ENCODE peak calls at places on chromosomes 13 and 19, in seven cellular contexts. F is NAMALWA, W is mucosa of gallbladder, Z is NCI-H2107, K is neural progenitor cell, X is EL, U is mucosa of descending colon. M is an unnamed sample.

GRCh38 chr13:51453959-51454703 is 1.3 kb upstream of the INTS6 start:
- DNase-seq in U (peak), W (no peak), K (peak), X (peak), Z (no peak), F (no peak), M (peak)

GRCh38 chr13:71770710-71771109 is 96.3 kb downstream of the DACH1 start:
- DNase-seq in F (no peak), W (no peak), U (no peak), K (no peak), Z (no peak), X (no peak), M (no peak)

GRCh38 chr13:103299079-103299478 is 232.9 kb upstream of the SLC10A2 start:
- DNase-seq in W (no peak), Z (no peak), F (no peak), U (peak), X (no peak), K (peak), M (peak)

GRCh38 chr13:37925878-37926473 is 56.4 kb upstream of the TRPC4 start:
- DNase-seq in F (no peak), Z (no peak), K (no peak), W (no peak), U (no peak), X (no peak), M (no peak)

GRCh38 chr19:3186377-3186688 is 603 bp downstream of the NCLN start:
- DNase-seq in X (peak), K (peak), Z (no peak), U (peak), W (no peak), F (peak), M (no peak)

GRCh38 chr13:97091202-97091601 is 96.9 kb upstream of the OXGR1 start:
- DNase-seq in F (no peak), K (no peak), U (no peak), X (no peak), W (no peak), Z (no peak), M (no peak)

GRCh38 chr19:55487884-55488687 is at the start of gene SSC5D:
- DNase-seq in U (no peak), W (no peak), X (peak), K (peak), F (no peak), Z (no peak), M (no peak)

GRCh38 chr13:105196052-105196451 is 1339.4 kb downstream of the EFNB2 start:
- DNase-seq in X (peak), F (no peak), W (no peak), Z (no peak), U (no peak), K (no peak), M (no peak)

GRCh38 chr19:47240996-47241918 is 10.3 kb upstream of the BBC3 start:
- DNase-seq in K (peak), W (peak), X (peak), U (peak), Z (peak), F (peak), M (peak)

GRCh38 chr13:27607125-27607524 is 13.2 kb downstream of the LNX2 start:
- DNase-seq in K (no peak), F (no peak), U (peak), Z (no peak), W (peak), X (peak), M (peak)

GRCh38 chr19:16360738-16361137 is 36.1 kb downstream of the KLF2 start:
- DNase-seq in F (no peak), Z (no peak), U (no peak), K (no peak), W (no peak), X (no peak), M (no peak)

GRCh38 chr13:98144501-98145350 is 1.8 kb downstream of the FARP1 start:
- DNase-seq in W (no peak), Z (peak), F (no peak), K (peak), X (peak), U (peak), M (no peak)

GRCh38 chr13:89627991-89628390 is 1719.5 kb upstream of the MIR17HG start:
- DNase-seq in U (no peak), K (no peak), Z (no peak), W (no peak), F (no peak), X (no peak), M (no peak)